ENCODE peak calls at places on chromosomes 7 and 10, in four cellular contexts. One of them, this sample, is unnamed.

GRCh38 chr7:131606346-131607290 is 50.2 kb upstream of the PODXL start:
- DNase-seq in H9: peak; percentile 54
- DNase-seq in sigmoid colon: no peak
- DNase-seq in lower lobe of right lung: no peak
- DNase-seq in this sample: peak; percentile 64

GRCh38 chr10:116798859-116799258 is 50.4 kb upstream of the ENO4 start:
- DNase-seq in lower lobe of right lung: no peak
- DNase-seq in sigmoid colon: no peak
- DNase-seq in H9: no peak
- DNase-seq in this sample: peak; percentile 40

GRCh38 chr7:9876053-9876452 is 1097.6 kb upstream of the PHF14 start:
- DNase-seq in sigmoid colon: no peak
- DNase-seq in H9: no peak
- DNase-seq in lower lobe of right lung: no peak
- DNase-seq in this sample: no peak

GRCh38 chr7:105218939-105219770 is 169.6 kb downstream of the SRPK2 start:
- DNase-seq in sigmoid colon: no peak
- DNase-seq in lower lobe of right lung: no peak
- DNase-seq in H9: no peak
- DNase-seq in this sample: no peak

GRCh38 chr7:150404785-150405583 is 25.9 kb downstream of the ZNF775 start:
- DNase-seq in lower lobe of right lung: peak; percentile 93
- DNase-seq in H9: peak; percentile 78
- DNase-seq in sigmoid colon: peak; percentile 96
- DNase-seq in this sample: peak; percentile 94

GRCh38 chr10:129768437-129769355 is 195.4 kb downstream of the EBF3 start:
- DNase-seq in sigmoid colon: no peak
- DNase-seq in H9: peak; percentile 82
- DNase-seq in lower lobe of right lung: peak; percentile 39
- DNase-seq in this sample: peak; percentile 91

GRCh38 chr7:30285531-30286284 is 1.3 kb downstream of the ZNRF2 start:
- DNase-seq in sigmoid colon: no peak
- DNase-seq in lower lobe of right lung: peak; percentile 68
- DNase-seq in H9: peak; percentile 46
- DNase-seq in this sample: peak; percentile 72

GRCh38 chr7:116948934-116949333 is 4.4 kb upstream of the ST7 start:
- DNase-seq in H9: no peak
- DNase-seq in lower lobe of right lung: peak; percentile 62
- DNase-seq in sigmoid colon: no peak
- DNase-seq in this sample: no peak

GRCh38 chr7:132145466-132145865 is 430.8 kb downstream of the PLXNA4 start:
- DNase-seq in sigmoid colon: no peak
- DNase-seq in lower lobe of right lung: no peak
- DNase-seq in H9: no peak
- DNase-seq in this sample: no peak

GRCh38 chr10:651700-652099 is 37.8 kb downstream of the DIP2C start:
- DNase-seq in lower lobe of right lung: no peak
- DNase-seq in sigmoid colon: peak; percentile 59
- DNase-seq in H9: no peak
- DNase-seq in this sample: peak; percentile 35

GRCh38 chr10:77332256-77332655 is 305.4 kb downstream of the KCNMA1 start:
- DNase-seq in lower lobe of right lung: no peak
- DNase-seq in sigmoid colon: no peak
- DNase-seq in H9: no peak
- DNase-seq in this sample: no peak

GRCh38 chr10:77328272-77328816 is 309.3 kb downstream of the KCNMA1 start:
- DNase-seq in sigmoid colon: no peak
- DNase-seq in H9: peak; percentile 35
- DNase-seq in lower lobe of right lung: no peak
- DNase-seq in this sample: peak; percentile 87

GRCh38 chr10:77334501-77334900 is 303.1 kb downstream of the KCNMA1 start:
- DNase-seq in H9: no peak
- DNase-seq in lower lobe of right lung: no peak
- DNase-seq in sigmoid colon: no peak
- DNase-seq in this sample: no peak

GRCh38 chr10:77339156-77339555 is 298.5 kb downstream of the KCNMA1 start:
- DNase-seq in H9: no peak
- DNase-seq in lower lobe of right lung: no peak
- DNase-seq in sigmoid colon: no peak
- DNase-seq in this sample: no peak

DNA sequence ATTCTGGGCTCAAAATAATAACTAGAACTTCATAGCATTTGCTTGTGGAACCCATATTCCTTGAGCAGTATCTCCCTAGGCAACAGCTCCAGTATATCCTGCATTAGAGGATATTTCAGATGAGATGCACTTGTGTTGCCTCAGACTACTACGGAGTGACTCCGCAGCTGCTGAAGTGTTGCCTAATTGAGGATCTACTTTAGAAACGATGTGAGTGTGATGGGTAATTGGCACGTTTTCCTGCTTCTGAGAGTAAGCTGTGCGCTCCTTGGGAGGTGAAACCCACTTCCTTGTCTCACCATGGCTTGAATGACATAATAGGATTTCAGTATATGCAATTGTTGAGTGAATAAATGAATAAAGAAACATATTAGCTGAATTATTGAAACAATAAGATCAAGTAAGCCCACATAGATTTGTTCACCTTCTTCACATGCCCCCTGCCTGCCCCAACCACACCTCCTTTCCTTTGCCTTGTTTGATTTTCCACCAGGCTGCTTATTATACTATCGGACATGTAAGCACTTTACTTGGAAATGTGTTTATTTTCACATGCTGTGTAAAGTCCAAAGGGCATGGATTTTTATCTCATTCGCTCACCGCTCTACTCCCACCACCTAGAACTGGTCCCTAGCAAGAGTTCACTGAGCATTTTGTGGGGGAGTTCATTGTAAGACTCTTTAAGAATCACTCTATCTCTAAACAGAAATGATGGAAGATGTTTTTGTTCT is 303.8 kb downstream of the KCNMA1 start:
- DNase-seq in H9: no peak
- DNase-seq in lower lobe of right lung: no peak
- DNase-seq in sigmoid colon: no peak
- DNase-seq in this sample: no peak
- H3K4me1 ChIP-seq in H9: no peaks in the 10 kb centered on the region
- H3K4me1 ChIP-seq in lower lobe of right lung: no peaks in the 10 kb centered on the region
- H3K4me1 ChIP-seq in sigmoid colon: peaks cover 25% of the 10 kb centered on the region
- H3K4me1 ChIP-seq in this sample: no peaks in the 10 kb centered on the region

DNA sequence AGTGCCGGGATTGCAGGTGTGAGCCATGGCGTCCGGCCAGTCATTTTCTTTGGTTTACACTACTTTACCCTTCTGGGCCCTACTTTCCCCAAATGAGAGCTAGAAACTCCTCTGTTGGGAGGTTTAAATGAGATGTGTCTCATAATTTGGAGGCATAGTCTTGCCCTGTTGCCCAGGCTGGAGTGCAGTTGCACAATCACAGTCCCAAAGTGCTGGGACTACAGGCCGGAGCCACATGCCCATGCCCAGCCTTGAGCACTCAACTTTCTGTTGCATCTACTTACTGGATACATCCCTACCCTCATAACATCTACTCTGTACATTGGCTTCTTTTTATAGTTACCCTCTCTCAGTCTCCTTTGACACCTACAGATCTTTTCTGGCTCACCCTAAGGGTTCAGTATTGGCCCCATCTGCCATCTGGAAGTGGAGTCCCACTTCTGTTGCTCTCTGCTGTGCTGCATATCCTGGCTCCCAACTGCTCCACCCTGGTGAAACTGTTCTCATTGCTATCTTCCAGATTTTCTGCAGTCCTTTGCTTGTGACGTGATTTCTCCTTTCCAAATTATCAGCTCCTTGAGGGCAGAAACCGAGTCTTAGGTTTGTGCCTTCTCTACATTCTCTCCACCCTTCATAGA is 8.4 kb downstream of the EIF4H start:
- DNase-seq in lower lobe of right lung: no peak
- DNase-seq in H9: no peak
- DNase-seq in sigmoid colon: no peak
- DNase-seq in this sample: no peak
- H3K4me1 ChIP-seq in lower lobe of right lung: peaks cover 99% of the 10 kb centered on the region
- H3K4me1 ChIP-seq in H9: no peaks in the 10 kb centered on the region
- H3K4me1 ChIP-seq in sigmoid colon: peaks cover 100% of the 10 kb centered on the region
- H3K4me1 ChIP-seq in this sample: peaks cover 3% of the 10 kb centered on the region

GRCh38 chr10:128046156-128046933 is 79.9 kb downstream of the MKI67 start:
- DNase-seq in lower lobe of right lung: no peak
- DNase-seq in H9: no peak
- DNase-seq in sigmoid colon: no peak
- DNase-seq in this sample: no peak
- H3K4me1 ChIP-seq in lower lobe of right lung: peaks cover 42% of the 10 kb centered on the region
- H3K4me1 ChIP-seq in H9: no peaks in the 10 kb centered on the region
- H3K4me1 ChIP-seq in sigmoid colon: peaks cover 15% of the 10 kb centered on the region
- H3K4me1 ChIP-seq in this sample: no peaks in the 10 kb centered on the region

DNA sequence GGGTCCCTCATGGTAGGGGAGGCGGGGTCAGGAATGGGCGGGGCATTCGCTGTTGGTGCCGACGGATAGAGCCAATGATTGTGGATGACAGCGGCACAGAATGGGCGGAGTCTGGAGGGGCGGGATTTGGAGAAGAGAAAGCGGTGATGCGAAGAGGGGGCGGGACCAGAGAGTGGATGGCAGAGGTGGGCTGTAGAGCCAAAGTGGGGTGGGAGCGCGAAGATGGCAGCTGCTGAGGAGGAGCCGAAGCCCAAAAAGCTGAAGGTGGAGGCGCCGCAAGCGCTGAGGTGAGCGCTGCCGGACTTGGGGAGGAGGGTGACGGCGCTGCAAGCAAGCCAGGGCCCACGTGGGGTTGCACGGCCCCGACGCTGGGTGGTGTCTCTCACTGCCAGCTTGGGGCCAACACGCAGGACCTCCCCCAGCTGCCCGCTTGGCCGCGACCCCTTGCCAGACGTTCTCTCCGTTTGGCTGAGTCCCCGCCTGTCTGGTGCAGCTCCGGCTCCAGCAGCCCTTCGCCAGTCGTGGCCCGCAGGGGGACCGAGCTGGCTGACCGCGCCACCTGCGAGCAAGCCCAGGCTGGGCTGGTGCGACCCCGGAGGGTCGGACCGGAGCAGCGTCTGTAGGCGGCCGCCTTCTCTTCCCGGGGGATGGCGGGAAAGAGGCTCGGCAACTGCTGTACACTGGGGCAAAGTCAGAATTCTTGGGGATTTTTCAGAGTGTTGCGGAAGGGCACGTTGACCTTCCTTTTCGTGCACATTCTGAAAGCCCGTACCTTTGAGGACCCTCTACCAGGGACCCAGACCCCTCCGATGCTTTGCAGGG is at the start of gene ADK:
- DNase-seq in H9: peak; percentile 99
- DNase-seq in lower lobe of right lung: peak; percentile 100
- DNase-seq in sigmoid colon: peak; percentile 99
- DNase-seq in this sample: peak; percentile 100
- H3K4me1 ChIP-seq in H9: no peaks in the 10 kb centered on the region
- H3K4me1 ChIP-seq in lower lobe of right lung: peaks cover 46% of the 10 kb centered on the region
- H3K4me1 ChIP-seq in sigmoid colon: peaks cover 66% of the 10 kb centered on the region
- H3K4me1 ChIP-seq in this sample: no peaks in the 10 kb centered on the region

DNA sequence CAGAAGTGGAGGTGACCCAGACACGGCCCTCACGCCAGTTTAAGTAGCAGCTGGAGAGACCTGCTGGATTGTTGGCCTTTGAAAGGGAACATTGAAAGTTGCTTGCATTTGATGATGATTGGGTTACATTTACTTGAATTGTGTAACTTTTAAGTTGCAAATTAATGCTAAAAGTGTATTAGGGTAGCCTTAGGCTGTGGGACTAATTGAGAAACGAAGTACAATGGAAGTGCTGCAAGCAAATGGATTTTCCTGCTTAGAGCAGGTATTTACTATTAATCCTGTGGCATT is 25.7 kb downstream of the CDK14 start:
- DNase-seq in H9: peak; percentile 44
- DNase-seq in sigmoid colon: no peak
- DNase-seq in lower lobe of right lung: no peak
- DNase-seq in this sample: no peak
- H3K4me1 ChIP-seq in H9: peaks cover 19% of the 10 kb centered on the region
- H3K4me1 ChIP-seq in sigmoid colon: peaks cover 28% of the 10 kb centered on the region
- H3K4me1 ChIP-seq in lower lobe of right lung: peaks cover 74% of the 10 kb centered on the region
- H3K4me1 ChIP-seq in this sample: peaks cover 22% of the 10 kb centered on the region

GRCh38 chr7:76353744-76354143 is 5.0 kb downstream of the YWHAG start:
- DNase-seq in lower lobe of right lung: no peak
- DNase-seq in sigmoid colon: peak; percentile 52
- DNase-seq in H9: no peak
- DNase-seq in this sample: no peak
- H3K4me1 ChIP-seq in lower lobe of right lung: peaks cover 36% of the 10 kb centered on the region
- H3K4me1 ChIP-seq in sigmoid colon: peaks cover 71% of the 10 kb centered on the region
- H3K4me1 ChIP-seq in H9: peaks cover 5% of the 10 kb centered on the region
- H3K4me1 ChIP-seq in this sample: no peaks in the 10 kb centered on the region

GRCh38 chr10:31944071-31944433 is 15.4 kb upstream of the ARHGAP12 start:
- DNase-seq in H9: no peak
- DNase-seq in sigmoid colon: no peak
- DNase-seq in lower lobe of right lung: no peak
- DNase-seq in this sample: no peak
- H3K4me1 ChIP-seq in H9: peaks cover 8% of the 10 kb centered on the region
- H3K4me1 ChIP-seq in sigmoid colon: peaks cover 42% of the 10 kb centered on the region
- H3K4me1 ChIP-seq in lower lobe of right lung: peaks cover 31% of the 10 kb centered on the region
- H3K4me1 ChIP-seq in this sample: peaks cover 3% of the 10 kb centered on the region

GRCh38 chr10:132398566-132398991 is 1.6 kb downstream of the PWWP2B start:
- DNase-seq in sigmoid colon: peak; percentile 70
- DNase-seq in H9: no peak
- DNase-seq in lower lobe of right lung: peak; percentile 54
- DNase-seq in this sample: no peak
- H3K4me1 ChIP-seq in sigmoid colon: peaks cover 59% of the 10 kb centered on the region
- H3K4me1 ChIP-seq in H9: no peaks in the 10 kb centered on the region
- H3K4me1 ChIP-seq in lower lobe of right lung: peaks cover 66% of the 10 kb centered on the region
- H3K4me1 ChIP-seq in this sample: peaks cover 3% of the 10 kb centered on the region

GRCh38 chr10:80455461-80456345 is 1.6 kb downstream of the TSPAN14 start:
- DNase-seq in lower lobe of right lung: no peak
- DNase-seq in H9: no peak
- DNase-seq in sigmoid colon: no peak
- DNase-seq in this sample: no peak

GRCh38 chr10:80458263-80458625 is 4.1 kb downstream of the TSPAN14 start:
- DNase-seq in H9: no peak
- DNase-seq in lower lobe of right lung: no peak
- DNase-seq in sigmoid colon: no peak
- DNase-seq in this sample: no peak

GRCh38 chr10:80459047-80459865 is 5.1 kb downstream of the TSPAN14 start:
- DNase-seq in sigmoid colon: peak; percentile 80
- DNase-seq in H9: peak; percentile 43
- DNase-seq in lower lobe of right lung: peak; percentile 90
- DNase-seq in this sample: peak; percentile 80

GRCh38 chr10:80458638-80459037 is 4.5 kb downstream of the TSPAN14 start:
- DNase-seq in lower lobe of right lung: no peak
- DNase-seq in sigmoid colon: no peak
- DNase-seq in H9: no peak
- DNase-seq in this sample: no peak

DNA sequence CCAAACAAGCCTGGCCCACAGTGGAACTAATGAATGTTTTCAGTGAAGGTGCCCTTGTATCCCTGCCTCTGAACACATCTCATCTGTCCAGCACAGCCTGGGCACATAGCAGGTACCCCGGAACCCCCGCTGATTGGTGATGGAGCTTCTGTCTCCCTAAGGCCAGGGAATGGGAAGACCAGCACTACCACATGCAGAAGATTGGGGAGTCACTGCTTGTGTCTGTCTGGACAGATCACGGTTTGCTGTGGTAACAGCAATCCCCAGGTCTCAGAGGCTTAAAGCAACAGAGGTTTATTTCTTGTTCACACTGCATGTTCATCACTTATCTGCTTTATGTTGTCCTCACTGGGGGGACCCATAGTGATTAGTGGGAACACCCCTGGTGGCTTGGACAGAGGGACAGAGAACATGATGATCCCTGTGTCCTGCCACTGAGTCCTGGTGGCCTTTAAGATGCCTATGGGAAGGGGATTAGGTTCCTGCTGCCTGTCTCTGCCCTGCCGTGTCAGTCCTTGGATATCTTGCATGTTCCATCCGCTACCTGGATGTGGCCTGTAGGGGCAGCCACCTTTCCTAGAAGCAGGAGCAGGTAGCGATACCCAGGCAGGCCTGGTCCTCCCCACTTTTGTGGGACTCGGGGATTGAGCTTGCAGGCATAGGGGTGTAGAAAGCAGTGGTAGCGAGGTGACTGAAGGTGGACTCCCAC is 3.6 kb downstream of the TSPAN14 start:
- DNase-seq in sigmoid colon: no peak
- DNase-seq in lower lobe of right lung: no peak
- DNase-seq in H9: peak; percentile 69
- DNase-seq in this sample: peak; percentile 87
- H3K4me1 ChIP-seq in sigmoid colon: peaks cover 74% of the 10 kb centered on the region
- H3K4me1 ChIP-seq in lower lobe of right lung: peaks cover 85% of the 10 kb centered on the region
- H3K4me1 ChIP-seq in H9: peaks cover 23% of the 10 kb centered on the region
- H3K4me1 ChIP-seq in this sample: peaks cover 15% of the 10 kb centered on the region